ENCODE peak calls at places on chromosome 17, in six cellular contexts. F is MG63; H is effector memory CD8-positive, alpha-beta T cell; M is neural crest cell; N is NCI-H226; Z is RCC 7860. W is an unnamed sample.

GRCh38 chr17:76046064-76046463 is 19.0 kb upstream of the EVPL start:
- DNase-seq in F (no peak), H (no peak), M (no peak), N (no peak), Z (no peak), W (no peak)

GRCh38 chr17:66330646-66331037 is 28.2 kb downstream of the PRKCA start:
- DNase-seq in F (no peak), H (no peak), M (no peak), N (no peak), Z (no peak), W (no peak)

GRCh38 chr17:41547921-41548843 is 20.1 kb upstream of the KRT19 start:
- DNase-seq in F (peak; percentile 100), H (peak; percentile 12), M (no peak), N (peak; percentile 100), Z (peak; percentile 100), W (no peak)

GRCh38 chr17:77366558-77367245 is 225.9 kb downstream of the SEC14L1 start:
- DNase-seq in F (no peak), H (no peak), M (no peak), N (no peak), Z (peak; percentile 70), W (no peak)

GRCh38 chr17:48567646-48568354 is 10.3 kb downstream of the HOXB4 start:
- DNase-seq in F (no peak), H (no peak), M (no peak), N (no peak), Z (no peak), W (no peak)

GRCh38 chr17:65984299-65984698 is 207.6 kb downstream of the CEP112 start:
- DNase-seq in F (no peak), H (no peak), M (no peak), N (peak; percentile 29), Z (no peak), W (no peak)

GRCh38 chr17:64150237-64151015 is 20.5 kb upstream of the ERN1 start:
- DNase-seq in F (peak; percentile 21), H (no peak), M (no peak), N (peak; percentile 69), Z (no peak), W (peak; percentile 47)

GRCh38 chr17:47776330-47777197 is 43.5 kb downstream of the TBX21 start:
- DNase-seq in F (no peak), H (peak; percentile 50), M (peak; percentile 20), N (no peak), Z (peak; percentile 50), W (peak; percentile 83)

GRCh38 chr17:163514-164103 is 17.8 kb downstream of the DOC2B start:
- DNase-seq in F (no peak), H (no peak), M (no peak), N (no peak), Z (no peak), W (peak; percentile 76)

GRCh38 chr17:2151634-2152033 is 96.7 kb downstream of the HIC1 start:
- DNase-seq in F (no peak), H (no peak), M (no peak), N (no peak), Z (no peak), W (no peak)